ENCODE peak calls at places on chromosome 4, in nine cellular contexts. K is OCI-LY7, C is IMR-90, G is testis, M is GM12865, V is WERI-Rb-1, S is Panc1, Q is AG09309, Z is lower leg skin. X is an unnamed sample.

GRCh38 chr4:19936471-19936870 is 315.2 kb upstream of the SLIT2 start:
- DNase-seq in Q (peak), Z (no peak), M (no peak), V (no peak), S (no peak), C (peak), G (no peak), K (no peak), X (no peak)

GRCh38 chr4:35793045-35793722 is 451.1 kb downstream of the ARAP2 start:
- DNase-seq in V (no peak), Q (no peak), S (no peak), K (no peak), C (no peak), G (no peak), Z (no peak), M (no peak), X (no peak)

GRCh38 chr4:946517-947471 is 14.5 kb downstream of the TMEM175 start:
- DNase-seq in M (no peak), C (no peak), Z (no peak), Q (no peak), S (no peak), K (no peak), V (no peak), G (peak), X (no peak)

GRCh38 chr4:40515037-40515397 is 114.6 kb downstream of the RBM47 start:
- DNase-seq in G (no peak), K (no peak), V (no peak), S (no peak), C (peak), Z (no peak), M (no peak), Q (no peak), X (no peak)

GRCh38 chr4:83112678-83113428 is 1.7 kb downstream of the PLAC8 start:
- DNase-seq in Z (no peak), C (peak), V (no peak), M (peak), Q (no peak), S (peak), K (no peak), G (no peak), X (peak)

GRCh38 chr4:25367004-25367621 is 9.9 kb upstream of the ANAPC4 start:
- DNase-seq in K (peak), C (peak), Z (no peak), V (no peak), S (no peak), G (no peak), Q (peak), M (peak), X (peak)

GRCh38 chr4:26609868-26610267 is 26.0 kb downstream of the TBC1D19 start:
- DNase-seq in M (no peak), Q (no peak), Z (no peak), S (no peak), G (no peak), K (no peak), V (no peak), C (no peak), X (peak)

GRCh38 chr4:152640058-152640921 is 39.5 kb downstream of the TMEM154 start:
- DNase-seq in C (peak), Q (no peak), S (peak), G (peak), M (no peak), V (no peak), Z (no peak), K (peak), X (peak)

GRCh38 chr4:40357738-40358137 is 22.6 kb downstream of the CHRNA9 start:
- DNase-seq in G (no peak), C (no peak), V (no peak), Z (no peak), M (no peak), K (no peak), Q (no peak), S (no peak), X (no peak)

GRCh38 chr4:33961751-33962150 is 2282.6 kb downstream of the ARAP2 start:
- DNase-seq in K (no peak), V (no peak), C (peak), M (no peak), S (no peak), G (no peak), Q (peak), Z (no peak), X (no peak)

GRCh38 chr4:55554453-55555030 is 7.8 kb upstream of the CLOCK start:
- DNase-seq in K (peak), Q (no peak), S (no peak), G (no peak), C (peak), M (peak), Z (no peak), V (no peak), X (no peak)

GRCh38 chr4:182245041-182245440 is 1.8 kb downstream of the TENM3 start:
- DNase-seq in M (no peak), Q (no peak), C (no peak), Z (no peak), K (no peak), S (no peak), V (no peak), G (no peak), X (no peak)

GRCh38 chr4:89316187-89316586 is 8.6 kb upstream of the GPRIN3 start:
- DNase-seq in C (no peak), K (no peak), Z (no peak), Q (no peak), G (no peak), V (no peak), M (no peak), S (no peak), X (no peak)

GRCh38 chr4:10090467-10091250 is 25.9 kb downstream of the WDR1 start:
- DNase-seq in Z (no peak), C (no peak), K (no peak), G (no peak), Q (no peak), M (no peak), S (no peak), V (no peak), X (no peak)

GRCh38 chr4:162163892-162164759 is at the start of gene FSTL5:
- DNase-seq in K (no peak), M (peak), C (peak), S (no peak), G (peak), Q (no peak), Z (peak), V (peak), X (peak)

GRCh38 chr4:140995058-140995457 is 138.2 kb downstream of the RNF150 start:
- DNase-seq in V (no peak), S (no peak), G (peak), M (no peak), Q (no peak), Z (no peak), K (no peak), C (no peak), X (no peak)

GRCh38 chr4:140296335-140296753 is 77.1 kb upstream of the SCOC start:
- DNase-seq in S (no peak), Q (peak), K (no peak), M (no peak), G (peak), C (peak), Z (peak), V (peak), X (no peak)

GRCh38 chr4:112908511-112908910 is 140.9 kb upstream of the ANK2 start:
- DNase-seq in G (no peak), K (no peak), C (no peak), Q (no peak), V (peak), S (no peak), Z (no peak), M (no peak), X (no peak)

GRCh38 chr4:70721747-70722146 is at the start of gene RUFY3:
- DNase-seq in V (peak), C (peak), S (no peak), Z (peak), K (no peak), G (peak), Q (peak), M (no peak), X (no peak)

GRCh38 chr4:150018257-150018656 is 60.0 kb upstream of the DCLK2 start:
- DNase-seq in G (no peak), Z (no peak), M (no peak), K (no peak), V (no peak), Q (no peak), S (no peak), C (no peak), X (no peak)

GRCh38 chr4:150867148-150867547 is 147.9 kb downstream of the LRBA start:
- DNase-seq in K (peak), S (no peak), V (peak), Q (peak), Z (peak), C (peak), G (peak), M (peak), X (peak)

GRCh38 chr4:95314573-95314972 is 234.2 kb downstream of the UNC5C start:
- DNase-seq in K (no peak), S (no peak), M (no peak), G (no peak), Q (no peak), V (no peak), C (no peak), Z (no peak), X (no peak)

GRCh38 chr4:112381996-112382692 is 85.0 kb downstream of the ALPK1 start:
- DNase-seq in Z (no peak), C (no peak), K (no peak), G (no peak), M (no peak), V (no peak), S (no peak), Q (no peak), X (no peak)

GRCh38 chr4:48311896-48312295 is 29.4 kb upstream of the SLAIN2 start:
- DNase-seq in Z (no peak), V (no peak), K (no peak), C (peak), S (no peak), M (no peak), Q (no peak), G (no peak), X (no peak)

GRCh38 chr4:120007171-120007894 is 59.3 kb downstream of the MAD2L1 start:
- DNase-seq in G (no peak), V (no peak), K (no peak), C (peak), S (no peak), Z (no peak), Q (peak), M (no peak), X (no peak)

GRCh38 chr4:52244773-52245360 is 193.8 kb downstream of the SPATA18 start:
- DNase-seq in G (no peak), M (no peak), Z (no peak), V (no peak), S (no peak), K (no peak), Q (no peak), C (no peak), X (no peak)

GRCh38 chr4:139189417-139189749 is 12.4 kb upstream of the ELF2 start:
- DNase-seq in G (no peak), Q (no peak), Z (no peak), S (no peak), V (no peak), C (no peak), K (no peak), M (no peak), X (no peak)

GRCh38 chr4:100248476-100248875 is 58.2 kb upstream of the DDIT4L start:
- DNase-seq in C (no peak), Z (no peak), K (no peak), G (no peak), Q (no peak), M (no peak), V (no peak), S (no peak), X (no peak)

GRCh38 chr4:94583938-94584641 is 132.3 kb downstream of the PDLIM5 start:
- DNase-seq in G (no peak), K (no peak), S (no peak), Q (no peak), M (peak), C (no peak), V (no peak), Z (no peak), X (no peak)

GRCh38 chr4:123088521-123088920 is 166.1 kb upstream of the NUDT6 start:
- DNase-seq in G (no peak), S (no peak), Z (no peak), C (no peak), M (no peak), V (no peak), Q (no peak), K (no peak), X (no peak)

GRCh38 chr4:57078685-57079521 is 31.3 kb downstream of the IGFBP7 start:
- DNase-seq in C (no peak), V (no peak), Q (no peak), Z (no peak), K (no peak), G (no peak), S (no peak), M (no peak), X (no peak)

GRCh38 chr4:47032405-47033106 is 1.2 kb downstream of the GABRB1 start:
- DNase-seq in Z (no peak), G (peak), K (no peak), V (peak), Q (no peak), S (peak), C (peak), M (peak), X (no peak)

DNA sequence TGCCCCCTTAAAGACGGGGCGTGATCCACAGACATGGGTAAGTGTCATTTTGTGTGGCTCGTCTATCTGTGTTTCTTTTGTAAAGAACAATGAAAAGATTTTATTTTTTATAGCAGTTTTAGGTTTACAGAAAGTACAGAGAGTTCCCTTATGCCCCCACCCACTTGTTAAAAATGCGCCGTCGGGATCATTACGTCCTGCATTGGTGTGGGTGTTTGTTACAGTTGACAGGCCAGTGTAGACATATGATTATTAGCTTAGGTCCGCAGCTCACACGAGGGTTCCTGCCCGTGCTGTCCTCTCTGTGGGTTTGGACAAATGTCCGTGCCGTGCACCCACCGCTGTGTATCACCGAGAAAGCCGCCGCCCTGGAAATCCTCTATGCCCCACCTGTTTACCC is 50.5 kb downstream of the RGS12 start:
- DNase-seq in V (no peak), G (no peak), S (no peak), Q (no peak), Z (peak), C (no peak), K (no peak), M (no peak), X (no peak)
- H3K4me3 ChIP-seq in V (no peak), G (no peak), S (no peak), Q (no peak), Z (no peak), C (no peak), K (no peak), M (no peak), X (no peak)

GRCh38 chr4:42281324-42282020 is 115.8 kb upstream of the SHISA3 start:
- DNase-seq in M (peak), Q (no peak), V (no peak), G (no peak), S (no peak), K (no peak), Z (no peak), C (no peak), X (no peak)
- H3K4me3 ChIP-seq in M (peak), Q (no peak), V (peak), G (no peak), S (no peak), K (no peak), Z (no peak), C (no peak), X (no peak)

GRCh38 chr4:75948822-75949444 is 8.1 kb upstream of the NAAA start:
- DNase-seq in Z (no peak), G (no peak), K (peak), Q (no peak), S (no peak), C (no peak), M (peak), V (no peak), X (no peak)
- H3K4me3 ChIP-seq in Z (no peak), G (no peak), K (no peak), Q (no peak), S (no peak), C (no peak), M (no peak), V (no peak), X (no peak)

GRCh38 chr4:80495847-80496246 is 160.3 kb downstream of the CFAP299 start:
- DNase-seq in K (no peak), S (no peak), M (no peak), Q (no peak), V (no peak), Z (no peak), G (no peak), C (no peak), X (no peak)

GRCh38 chr4:80498725-80499124 is 163.2 kb downstream of the CFAP299 start:
- DNase-seq in Z (no peak), G (no peak), K (no peak), M (no peak), S (no peak), V (no peak), Q (no peak), C (no peak), X (no peak)

DNA sequence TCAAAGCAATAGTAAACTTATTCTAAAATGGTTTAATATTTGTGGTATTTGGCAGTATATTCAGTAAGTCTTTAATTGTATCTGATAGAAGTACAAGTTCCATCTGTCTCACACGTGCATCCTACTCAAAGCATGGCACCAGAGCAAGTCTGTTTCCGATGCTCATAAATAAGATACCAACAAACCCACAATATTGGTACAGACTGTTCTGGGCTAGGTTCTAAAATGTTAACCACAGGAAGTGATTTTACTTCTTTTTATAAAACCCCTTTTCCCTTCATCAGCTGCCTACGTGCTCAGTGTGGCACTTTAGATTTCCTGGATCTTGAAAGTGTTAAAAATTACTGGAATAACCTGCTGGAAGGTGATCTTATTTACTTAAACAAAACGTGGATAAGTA is 165.1 kb downstream of the CFAP299 start:
- DNase-seq in Q (peak), S (no peak), K (peak), G (no peak), Z (no peak), C (no peak), V (no peak), M (no peak), X (peak)
- H3K4me3 ChIP-seq in Q (no peak), S (no peak), K (no peak), G (no peak), Z (no peak), C (no peak), V (no peak), M (no peak), X (no peak)

GRCh38 chr4:169612869-169613859 is 781 bp upstream of the NEK1 start:
- DNase-seq in S (peak), V (peak), C (peak), Q (peak), Z (peak), K (peak), G (peak), M (peak), X (peak)
- H3K4me3 ChIP-seq in S (peak), V (peak), C (peak), Q (peak), Z (no peak), K (peak), G (peak), M (peak), X (peak)

DNA sequence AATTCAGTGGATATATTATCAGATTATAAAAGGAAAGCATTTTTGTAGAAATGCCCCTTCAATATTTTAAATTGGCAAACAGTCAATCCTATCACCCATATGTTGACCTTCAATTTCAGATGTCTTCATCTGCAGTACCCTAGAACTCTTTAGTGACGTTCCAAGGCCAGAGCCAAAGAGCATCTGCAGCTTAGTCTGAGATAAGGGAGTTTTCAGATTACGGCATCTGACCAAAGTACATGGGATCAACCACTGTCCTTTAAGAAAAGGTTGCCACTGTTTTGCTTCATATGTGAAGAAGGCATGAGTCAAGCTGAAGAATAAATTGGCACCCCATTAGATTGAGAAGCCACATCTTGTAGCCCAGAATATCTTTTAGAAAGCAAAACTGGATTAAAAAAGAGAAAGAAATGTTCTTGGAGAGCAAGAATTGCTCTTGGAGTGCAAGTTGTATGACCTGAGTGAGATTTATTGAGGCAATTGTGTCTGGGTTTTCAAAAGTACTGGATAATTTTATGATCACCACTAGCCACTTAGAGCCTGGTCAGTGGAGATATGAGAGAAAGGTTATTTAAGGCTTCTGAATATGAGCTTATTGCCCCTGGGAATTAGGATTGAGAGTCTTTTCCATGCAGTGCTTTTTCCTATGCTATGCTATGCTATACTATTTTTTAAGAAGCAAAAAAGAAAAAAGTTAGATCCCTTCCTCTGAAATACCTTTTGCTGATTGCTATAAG is 251.9 kb upstream of the NR3C2 start:
- DNase-seq in C (no peak), Q (no peak), S (no peak), K (no peak), G (no peak), Z (no peak), V (no peak), M (no peak), X (no peak)
- H3K4me3 ChIP-seq in C (no peak), Q (no peak), S (no peak), K (no peak), G (no peak), Z (no peak), V (no peak), M (no peak), X (no peak)

DNA sequence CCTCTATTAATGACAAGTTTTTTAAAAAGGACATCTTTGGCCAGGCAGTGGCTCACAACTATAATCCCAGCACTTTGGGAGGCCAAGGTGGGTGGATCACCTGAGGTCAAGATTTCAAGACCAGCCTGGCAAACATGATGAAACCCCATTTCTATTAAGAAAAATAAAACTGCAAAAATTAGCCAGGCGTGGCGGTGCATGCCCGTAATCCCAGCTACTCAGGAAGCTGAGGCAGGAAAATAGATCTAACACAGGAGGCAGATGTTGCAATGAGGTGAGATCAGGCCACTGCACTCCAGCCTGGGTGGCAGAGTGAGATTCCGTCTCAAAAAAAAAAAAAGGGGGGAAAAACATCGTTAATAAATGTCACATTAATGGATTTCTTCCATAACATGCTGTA is 1805.4 kb downstream of the C4orf33 start:
- DNase-seq in M (no peak), V (peak), C (no peak), S (no peak), K (no peak), G (no peak), Z (no peak), Q (no peak), X (no peak)
- H3K4me3 ChIP-seq in M (no peak), V (no peak), C (no peak), S (no peak), K (no peak), G (no peak), Z (no peak), Q (no peak), X (no peak)

X was measured in Jurkat, Clone E6-1.